ENCODE peak calls at places on chromosomes 16 and 17, in nine cellular contexts. L is adrenal gland; N is anterior cingulate cortex; B is CD4-positive, alpha-beta T cell; V is omental fat pad; A is memory B cell; J is AG04450; R is GM04503; I is RPMI7951. U is an unnamed sample.
A peak's percentile ranks its signal among the peaks of the same experiment; 100 is the strongest.

GRCh38 chr16:11716330-11716729 is 26.3 kb downstream of the TXNDC11 start:
- DNase-seq in R (no peak), B (no peak), L (no peak), N (no peak), A (no peak), J (no peak), I (no peak), V (no peak), U (no peak)

GRCh38 chr17:7415784-7416183 is 4.3 kb upstream of the SPEM1 start:
- DNase-seq in J (no peak), N (no peak), V (no peak), R (no peak), I (no peak), L (no peak), B (no peak), A (no peak), U (no peak)

GRCh38 chr17:39648876-39649430 is 12.0 kb downstream of the STARD3 start:
- DNase-seq in J (peak; percentile 57), N (no peak), R (no peak), I (no peak), L (no peak), A (no peak), V (no peak), B (no peak), U (peak; percentile 55)

GRCh38 chr16:89096768-89097527 is 3.3 kb downstream of the ACSF3 start:
- DNase-seq in R (no peak), L (no peak), A (no peak), J (no peak), N (no peak), I (no peak), V (no peak), B (peak; percentile 66), U (no peak)

GRCh38 chr17:83053021-83053778 is 26.2 kb upstream of the METRNL start:
- DNase-seq in J (no peak), I (no peak), V (no peak), R (no peak), A (no peak), B (no peak), L (peak; percentile 56), N (no peak), U (no peak)

GRCh38 chr17:38465420-38466345 is 37.4 kb downstream of the ARHGAP23 start:
- DNase-seq in B (no peak), N (peak; percentile 60), A (no peak), R (no peak), L (peak; percentile 93), J (no peak), I (peak; percentile 75), V (no peak), U (no peak)

GRCh38 chr17:1963250-1963649 is 61.9 kb downstream of the RTN4RL1 start:
- DNase-seq in L (no peak), J (no peak), B (no peak), A (no peak), N (no peak), V (no peak), R (no peak), I (no peak), U (no peak)

GRCh38 chr16:46426336-46426735 is 194.8 kb downstream of the SHCBP1 start:
- DNase-seq in B (no peak), V (no peak), R (no peak), J (no peak), N (no peak), I (no peak), A (no peak), L (no peak), U (no peak)

GRCh38 chr17:50210249-50211225 is 9.1 kb upstream of the COL1A1 start:
- DNase-seq in A (no peak), I (peak; percentile 97), L (peak; percentile 65), B (no peak), R (peak; percentile 82), N (no peak), J (peak; percentile 98), V (peak; percentile 77), U (peak; percentile 99)

GRCh38 chr17:19019041-19019941 is 14.7 kb upstream of the FAM83G start:
- DNase-seq in J (no peak), R (no peak), I (no peak), V (no peak), N (no peak), B (no peak), L (no peak), A (no peak), U (no peak)

GRCh38 chr17:59366040-59366757 is 34.7 kb downstream of the YPEL2 start:
- DNase-seq in R (no peak), J (no peak), B (no peak), I (no peak), N (no peak), V (no peak), L (no peak), A (no peak), U (no peak)

GRCh38 chr16:26981266-26981938 is 85.3 kb upstream of the C16orf82 start:
- DNase-seq in V (no peak), N (no peak), I (peak; percentile 77), L (no peak), A (no peak), J (peak; percentile 72), R (peak; percentile 20), B (no peak), U (peak; percentile 82)

GRCh38 chr17:81160306-81160705 is 5.0 kb upstream of the PVALEF start:
- DNase-seq in A (no peak), I (no peak), L (peak; percentile 75), B (no peak), N (no peak), V (no peak), J (no peak), R (no peak), U (no peak)

GRCh38 chr16:67161595-67162058 is 1.9 kb downstream of the FBXL8 start:
- DNase-seq in A (no peak), R (no peak), L (peak; percentile 69), B (no peak), N (no peak), I (no peak), V (no peak), J (no peak), U (no peak)

GRCh38 chr17:3983945-3984484 is 19.8 kb upstream of the ATP2A3 start:
- DNase-seq in N (no peak), L (no peak), I (peak; percentile 11), R (no peak), J (no peak), A (no peak), B (no peak), V (no peak), U (peak; percentile 37)

U was measured in astrocyte of the spinal cord.